ENCODE peak calls at places on chromosomes 11 and 22, in eight cellular contexts. One of them, this sample, is unnamed.

GRCh38 chr11:69985654-69986420 is 92.3 kb upstream of the ANO1 start:
- DNase-seq in naive thymus-derived CD4-positive, alpha-beta T cell: no peak
- DNase-seq in pancreas: no peak
- DNase-seq in body of pancreas: no peak
- DNase-seq in effector memory CD4-positive, alpha-beta T cell: no peak
- DNase-seq in mucosa of descending colon: no peak
- DNase-seq in SJCRH30: no peak
- DNase-seq in IMR-90: no peak
- DNase-seq in this sample: no peak

GRCh38 chr11:1555713-1556153 is 16.3 kb downstream of the DUSP8 start:
- DNase-seq in naive thymus-derived CD4-positive, alpha-beta T cell: no peak
- DNase-seq in pancreas: peak; percentile 59
- DNase-seq in body of pancreas: no peak
- DNase-seq in effector memory CD4-positive, alpha-beta T cell: no peak
- DNase-seq in mucosa of descending colon: no peak
- DNase-seq in SJCRH30: no peak
- DNase-seq in IMR-90: no peak
- DNase-seq in this sample: no peak

GRCh38 chr11:9941991-9942390 is 278.1 kb downstream of the SWAP70 start:
- DNase-seq in naive thymus-derived CD4-positive, alpha-beta T cell: no peak
- DNase-seq in pancreas: no peak
- DNase-seq in body of pancreas: no peak
- DNase-seq in effector memory CD4-positive, alpha-beta T cell: no peak
- DNase-seq in mucosa of descending colon: no peak
- DNase-seq in SJCRH30: no peak
- DNase-seq in IMR-90: no peak
- DNase-seq in this sample: no peak

GRCh38 chr11:61480936-61481335 is 27.6 kb upstream of the LRRC10B start:
- DNase-seq in naive thymus-derived CD4-positive, alpha-beta T cell: no peak
- DNase-seq in pancreas: no peak
- DNase-seq in body of pancreas: no peak
- DNase-seq in effector memory CD4-positive, alpha-beta T cell: no peak
- DNase-seq in mucosa of descending colon: no peak
- DNase-seq in SJCRH30: peak; percentile 64
- DNase-seq in IMR-90: no peak
- DNase-seq in this sample: no peak

GRCh38 chr11:4683020-4683419 is 14.6 kb downstream of the OR51E2 start:
- DNase-seq in naive thymus-derived CD4-positive, alpha-beta T cell: no peak
- DNase-seq in pancreas: no peak
- DNase-seq in body of pancreas: no peak
- DNase-seq in effector memory CD4-positive, alpha-beta T cell: no peak
- DNase-seq in mucosa of descending colon: no peak
- DNase-seq in SJCRH30: no peak
- DNase-seq in IMR-90: peak; percentile 79
- DNase-seq in this sample: no peak

GRCh38 chr11:127027000-127027399 is 26.4 kb upstream of the KIRREL3 start:
- DNase-seq in naive thymus-derived CD4-positive, alpha-beta T cell: no peak
- DNase-seq in pancreas: no peak
- DNase-seq in body of pancreas: no peak
- DNase-seq in effector memory CD4-positive, alpha-beta T cell: no peak
- DNase-seq in mucosa of descending colon: no peak
- DNase-seq in SJCRH30: no peak
- DNase-seq in IMR-90: no peak
- DNase-seq in this sample: no peak

GRCh38 chr11:48103621-48104561 is 112.7 kb upstream of the OR4B1 start:
- DNase-seq in naive thymus-derived CD4-positive, alpha-beta T cell: no peak
- DNase-seq in pancreas: no peak
- DNase-seq in body of pancreas: no peak
- DNase-seq in effector memory CD4-positive, alpha-beta T cell: no peak
- DNase-seq in mucosa of descending colon: peak; percentile 71
- DNase-seq in SJCRH30: peak; percentile 33
- DNase-seq in IMR-90: peak; percentile 13
- DNase-seq in this sample: no peak

GRCh38 chr11:1276061-1276790 is 33.2 kb downstream of the TOLLIP start:
- DNase-seq in naive thymus-derived CD4-positive, alpha-beta T cell: no peak
- DNase-seq in pancreas: no peak
- DNase-seq in body of pancreas: no peak
- DNase-seq in effector memory CD4-positive, alpha-beta T cell: no peak
- DNase-seq in mucosa of descending colon: no peak
- DNase-seq in SJCRH30: no peak
- DNase-seq in IMR-90: no peak
- DNase-seq in this sample: no peak

GRCh38 chr11:8809605-8810272 is 101.2 kb upstream of the AKIP1 start:
- DNase-seq in naive thymus-derived CD4-positive, alpha-beta T cell: no peak
- DNase-seq in pancreas: no peak
- DNase-seq in body of pancreas: no peak
- DNase-seq in effector memory CD4-positive, alpha-beta T cell: no peak
- DNase-seq in mucosa of descending colon: no peak
- DNase-seq in SJCRH30: peak; percentile 72
- DNase-seq in IMR-90: no peak
- DNase-seq in this sample: no peak

GRCh38 chr11:134164490-134165370 is 59.0 kb downstream of the NCAPD3 start:
- DNase-seq in naive thymus-derived CD4-positive, alpha-beta T cell: no peak
- DNase-seq in pancreas: no peak
- DNase-seq in body of pancreas: no peak
- DNase-seq in effector memory CD4-positive, alpha-beta T cell: no peak
- DNase-seq in mucosa of descending colon: no peak
- DNase-seq in SJCRH30: peak; percentile 77
- DNase-seq in IMR-90: no peak
- DNase-seq in this sample: no peak
- H3K9me3 ChIP-seq in naive thymus-derived CD4-positive, alpha-beta T cell: no peaks in the 10 kb centered on the region
- H3K9me3 ChIP-seq in pancreas: no peaks in the 10 kb centered on the region
- H3K9me3 ChIP-seq in body of pancreas: no peaks in the 10 kb centered on the region
- H3K9me3 ChIP-seq in effector memory CD4-positive, alpha-beta T cell: no peaks in the 10 kb centered on the region
- H3K9me3 ChIP-seq in mucosa of descending colon: no peaks in the 10 kb centered on the region
- H3K9me3 ChIP-seq in SJCRH30: peaks cover 45% of the 10 kb centered on the region
- H3K9me3 ChIP-seq in IMR-90: no peaks in the 10 kb centered on the region
- H3K9me3 ChIP-seq in this sample: no peaks in the 10 kb centered on the region

GRCh38 chr22:31443516-31443915 is 44.1 kb downstream of the DRG1 start:
- DNase-seq in naive thymus-derived CD4-positive, alpha-beta T cell: no peak
- DNase-seq in pancreas: no peak
- DNase-seq in body of pancreas: no peak
- DNase-seq in effector memory CD4-positive, alpha-beta T cell: no peak
- DNase-seq in mucosa of descending colon: no peak
- DNase-seq in SJCRH30: no peak
- DNase-seq in IMR-90: no peak
- DNase-seq in this sample: no peak

GRCh38 chr22:31447337-31447736 is 42.3 kb downstream of the EIF4ENIF1 start:
- DNase-seq in naive thymus-derived CD4-positive, alpha-beta T cell: no peak
- DNase-seq in pancreas: no peak
- DNase-seq in body of pancreas: no peak
- DNase-seq in effector memory CD4-positive, alpha-beta T cell: no peak
- DNase-seq in mucosa of descending colon: no peak
- DNase-seq in SJCRH30: no peak
- DNase-seq in IMR-90: no peak
- DNase-seq in this sample: no peak

GRCh38 chr22:31446208-31446607 is 43.4 kb downstream of the EIF4ENIF1 start:
- DNase-seq in naive thymus-derived CD4-positive, alpha-beta T cell: no peak
- DNase-seq in pancreas: no peak
- DNase-seq in body of pancreas: no peak
- DNase-seq in effector memory CD4-positive, alpha-beta T cell: no peak
- DNase-seq in mucosa of descending colon: no peak
- DNase-seq in SJCRH30: no peak
- DNase-seq in IMR-90: no peak
- DNase-seq in this sample: no peak

GRCh38 chr22:31446767-31447166 is 42.9 kb downstream of the EIF4ENIF1 start:
- DNase-seq in naive thymus-derived CD4-positive, alpha-beta T cell: no peak
- DNase-seq in pancreas: no peak
- DNase-seq in body of pancreas: no peak
- DNase-seq in effector memory CD4-positive, alpha-beta T cell: no peak
- DNase-seq in mucosa of descending colon: no peak
- DNase-seq in SJCRH30: no peak
- DNase-seq in IMR-90: no peak
- DNase-seq in this sample: no peak

DNA sequence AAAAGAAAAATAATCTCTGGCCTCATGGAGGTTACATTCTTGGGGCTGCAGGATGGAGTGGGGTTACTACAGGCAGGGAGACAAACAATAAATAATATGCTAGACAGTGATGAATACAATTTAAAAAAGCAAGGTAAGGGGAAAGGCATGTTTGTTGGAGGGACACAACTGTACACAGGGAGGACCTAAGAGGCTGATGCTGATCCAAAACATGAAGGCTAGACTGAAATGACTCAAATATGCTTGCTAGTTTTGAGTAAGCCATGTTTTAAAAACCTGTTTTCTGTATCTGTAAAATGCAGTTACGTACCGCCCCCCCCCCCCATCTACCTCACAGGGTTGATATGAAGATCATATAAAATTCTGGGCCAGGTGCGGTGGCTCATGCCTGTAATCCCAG is 44.0 kb downstream of the EIF4ENIF1 start:
- DNase-seq in naive thymus-derived CD4-positive, alpha-beta T cell: no peak
- DNase-seq in pancreas: no peak
- DNase-seq in body of pancreas: no peak
- DNase-seq in effector memory CD4-positive, alpha-beta T cell: no peak
- DNase-seq in mucosa of descending colon: no peak
- DNase-seq in SJCRH30: no peak
- DNase-seq in IMR-90: no peak
- DNase-seq in this sample: no peak
- H3K36me3 ChIP-seq in naive thymus-derived CD4-positive, alpha-beta T cell: peaks cover 65% of the 10 kb centered on the region
- H3K36me3 ChIP-seq in pancreas: peaks cover 36% of the 10 kb centered on the region
- H3K36me3 ChIP-seq in body of pancreas: no peaks in the 10 kb centered on the region
- H3K36me3 ChIP-seq in effector memory CD4-positive, alpha-beta T cell: peaks cover 58% of the 10 kb centered on the region
- H3K36me3 ChIP-seq in mucosa of descending colon: no peaks in the 10 kb centered on the region
- H3K36me3 ChIP-seq in SJCRH30: peaks cover 36% of the 10 kb centered on the region
- H3K36me3 ChIP-seq in IMR-90: peaks cover 47% of the 10 kb centered on the region
- H3K36me3 ChIP-seq in this sample: peaks cover 85% of the 10 kb centered on the region

DNA sequence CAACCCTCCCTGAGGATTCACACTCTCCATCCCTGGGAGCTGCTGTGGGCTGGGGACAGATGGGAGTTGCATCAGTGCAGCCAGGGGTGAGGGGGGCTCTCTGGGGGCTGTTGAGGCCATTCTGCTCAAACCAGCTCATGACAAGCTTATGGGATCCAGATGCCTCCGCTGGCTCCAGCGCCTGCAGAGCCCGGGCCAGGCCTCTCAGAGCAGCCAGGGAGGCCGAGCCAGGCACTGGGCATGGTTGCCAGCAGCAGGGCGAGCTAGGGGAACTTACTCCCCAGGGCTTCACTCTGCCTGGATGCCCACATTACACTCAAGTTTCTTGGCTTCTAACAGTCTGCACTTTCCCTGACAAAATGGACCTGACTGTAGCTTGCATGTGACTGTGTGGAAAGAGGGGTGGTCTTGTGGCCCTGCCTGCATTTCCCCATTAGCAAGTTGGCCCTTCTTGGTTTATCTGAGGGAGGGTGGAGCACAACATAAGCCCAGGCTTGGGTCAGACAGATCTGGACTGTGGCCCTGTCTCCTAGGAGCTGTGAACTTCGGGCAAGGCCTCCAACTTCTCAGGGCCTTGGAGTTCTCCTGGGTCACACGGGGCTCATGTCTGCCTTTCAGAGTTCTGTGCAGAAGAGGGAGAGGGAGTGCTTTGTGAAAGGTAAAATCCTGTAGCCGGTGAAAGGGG is 34.5 kb upstream of the CYB5R3 start:
- DNase-seq in naive thymus-derived CD4-positive, alpha-beta T cell: no peak
- DNase-seq in pancreas: no peak
- DNase-seq in body of pancreas: no peak
- DNase-seq in effector memory CD4-positive, alpha-beta T cell: no peak
- DNase-seq in mucosa of descending colon: peak; percentile 68
- DNase-seq in SJCRH30: no peak
- DNase-seq in IMR-90: no peak
- DNase-seq in this sample: no peak
- H3K4me1 ChIP-seq in naive thymus-derived CD4-positive, alpha-beta T cell: no peaks in the 10 kb centered on the region
- H3K4me1 ChIP-seq in pancreas: peaks cover 3% of the 10 kb centered on the region
- H3K4me1 ChIP-seq in body of pancreas: peaks cover 20% of the 10 kb centered on the region
- H3K4me1 ChIP-seq in effector memory CD4-positive, alpha-beta T cell: no peaks in the 10 kb centered on the region
- H3K4me1 ChIP-seq in mucosa of descending colon: peaks cover 28% of the 10 kb centered on the region
- H3K4me1 ChIP-seq in SJCRH30: peaks cover 37% of the 10 kb centered on the region
- H3K4me1 ChIP-seq in IMR-90: peaks cover 34% of the 10 kb centered on the region
- H3K4me1 ChIP-seq in this sample: peaks cover 33% of the 10 kb centered on the region

DNA sequence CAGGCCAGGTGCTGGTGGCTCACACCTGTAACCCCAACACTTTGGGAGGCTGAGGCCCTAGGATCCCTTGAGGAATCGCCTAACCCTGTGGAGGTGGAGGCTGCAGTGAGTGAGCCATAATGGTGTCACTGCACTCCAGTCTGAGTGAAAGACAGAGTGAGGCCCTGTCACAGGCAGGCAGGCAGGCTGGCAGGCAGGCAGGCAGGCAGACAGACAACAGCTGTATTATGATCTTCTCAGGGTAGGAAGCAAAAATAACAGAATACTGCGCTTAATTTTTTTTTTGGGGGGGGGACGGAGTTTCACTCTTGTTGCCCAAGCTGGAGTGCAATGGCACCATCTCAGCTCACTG is 3901.6 kb upstream of the OR11H1 start:
- DNase-seq in naive thymus-derived CD4-positive, alpha-beta T cell: no peak
- DNase-seq in pancreas: no peak
- DNase-seq in body of pancreas: no peak
- DNase-seq in effector memory CD4-positive, alpha-beta T cell: no peak
- DNase-seq in mucosa of descending colon: no peak
- DNase-seq in SJCRH30: no peak
- DNase-seq in IMR-90: no peak
- DNase-seq in this sample: no peak
- H3K9me3 ChIP-seq in naive thymus-derived CD4-positive, alpha-beta T cell: peaks cover 32% of the 10 kb centered on the region
- H3K9me3 ChIP-seq in pancreas: no peaks in the 10 kb centered on the region
- H3K9me3 ChIP-seq in body of pancreas: no peaks in the 10 kb centered on the region
- H3K9me3 ChIP-seq in effector memory CD4-positive, alpha-beta T cell: peaks cover 16% of the 10 kb centered on the region
- H3K9me3 ChIP-seq in mucosa of descending colon: peaks cover 91% of the 10 kb centered on the region
- H3K9me3 ChIP-seq in SJCRH30: no peaks in the 10 kb centered on the region
- H3K9me3 ChIP-seq in IMR-90: peaks cover 53% of the 10 kb centered on the region
- H3K9me3 ChIP-seq in this sample: peaks cover 4% of the 10 kb centered on the region

GRCh38 chr11:34145847-34146381 is 40.5 kb downstream of the NAT10 start:
- DNase-seq in naive thymus-derived CD4-positive, alpha-beta T cell: no peak
- DNase-seq in pancreas: no peak
- DNase-seq in body of pancreas: no peak
- DNase-seq in effector memory CD4-positive, alpha-beta T cell: no peak
- DNase-seq in mucosa of descending colon: no peak
- DNase-seq in SJCRH30: no peak
- DNase-seq in IMR-90: no peak
- DNase-seq in this sample: no peak

GRCh38 chr11:34146411-34146810 is 41.0 kb downstream of the NAT10 start:
- DNase-seq in naive thymus-derived CD4-positive, alpha-beta T cell: no peak
- DNase-seq in pancreas: no peak
- DNase-seq in body of pancreas: no peak
- DNase-seq in effector memory CD4-positive, alpha-beta T cell: no peak
- DNase-seq in mucosa of descending colon: no peak
- DNase-seq in SJCRH30: no peak
- DNase-seq in IMR-90: no peak
- DNase-seq in this sample: no peak

GRCh38 chr11:34147581-34147980 is 42.2 kb downstream of the NAT10 start:
- DNase-seq in naive thymus-derived CD4-positive, alpha-beta T cell: no peak
- DNase-seq in pancreas: no peak
- DNase-seq in body of pancreas: no peak
- DNase-seq in effector memory CD4-positive, alpha-beta T cell: no peak
- DNase-seq in mucosa of descending colon: no peak
- DNase-seq in SJCRH30: no peak
- DNase-seq in IMR-90: no peak
- DNase-seq in this sample: no peak

GRCh38 chr11:34148504-34149165 is 43.2 kb downstream of the NAT10 start:
- DNase-seq in naive thymus-derived CD4-positive, alpha-beta T cell: no peak
- DNase-seq in pancreas: no peak
- DNase-seq in body of pancreas: no peak
- DNase-seq in effector memory CD4-positive, alpha-beta T cell: no peak
- DNase-seq in mucosa of descending colon: no peak
- DNase-seq in SJCRH30: no peak
- DNase-seq in IMR-90: no peak
- DNase-seq in this sample: no peak

DNA sequence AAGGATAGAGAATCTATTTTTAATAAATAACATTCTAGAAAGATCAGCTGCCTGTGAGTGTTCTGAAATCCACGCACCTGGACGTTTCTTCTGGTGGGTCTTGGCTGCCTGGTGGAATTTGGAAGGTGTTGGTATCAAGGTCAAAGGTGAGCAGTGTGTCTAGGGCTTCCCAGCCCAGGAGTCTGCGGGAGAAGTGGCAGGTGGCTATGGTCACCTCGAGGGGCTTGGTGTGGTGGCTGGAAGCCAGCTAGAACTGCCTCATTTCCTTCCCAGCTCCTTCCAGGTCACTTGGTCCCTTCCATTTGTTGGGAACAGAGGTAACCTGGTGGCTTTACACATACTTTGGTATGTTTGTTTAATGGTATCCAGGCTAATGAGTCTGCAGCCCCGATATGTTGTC is 41.4 kb downstream of the NAT10 start:
- DNase-seq in naive thymus-derived CD4-positive, alpha-beta T cell: no peak
- DNase-seq in pancreas: no peak
- DNase-seq in body of pancreas: no peak
- DNase-seq in effector memory CD4-positive, alpha-beta T cell: no peak
- DNase-seq in mucosa of descending colon: no peak
- DNase-seq in SJCRH30: no peak
- DNase-seq in IMR-90: no peak
- DNase-seq in this sample: no peak
- H3K36me3 ChIP-seq in naive thymus-derived CD4-positive, alpha-beta T cell: peaks cover 95% of the 10 kb centered on the region
- H3K36me3 ChIP-seq in pancreas: peaks cover 72% of the 10 kb centered on the region
- H3K36me3 ChIP-seq in body of pancreas: peaks cover 7% of the 10 kb centered on the region
- H3K36me3 ChIP-seq in effector memory CD4-positive, alpha-beta T cell: peaks cover 83% of the 10 kb centered on the region
- H3K36me3 ChIP-seq in mucosa of descending colon: peaks cover 7% of the 10 kb centered on the region
- H3K36me3 ChIP-seq in SJCRH30: peaks cover 41% of the 10 kb centered on the region
- H3K36me3 ChIP-seq in IMR-90: peaks cover 58% of the 10 kb centered on the region
- H3K36me3 ChIP-seq in this sample: peaks cover 84% of the 10 kb centered on the region

This sample was measured in SJSA1.